ENCODE peak calls at places on chromosomes 13 and 19, in nine cellular contexts. One of them, this sample, is unnamed.

GRCh38 chr13:95251641-95252040 is 49.6 kb downstream of the ABCC4 start:
- DNase-seq in sciatic nerve: no peak
- DNase-seq in HS-5: no peak
- DNase-seq in M059J: no peak
- DNase-seq in osteocyte: no peak
- DNase-seq in right cardiac atrium: no peak
- DNase-seq in astrocyte: peak
- DNase-seq in activated T-helper 9 cell treated with anti-CD3 and anti-CD28 coated beads, Interleukin-2, amount 50 U/mL, for 16 hours: no peak
- DNase-seq in activated naive CD8-positive, alpha-beta T cell treated with anti-CD3 and anti-CD28 coated beads, Interleukin-2, amount 50 U/mL, for 16 hours: no peak
- DNase-seq in this sample: peak

GRCh38 chr19:676343-677105 is at the start of gene FSTL3:
- DNase-seq in HS-5: no peak
- DNase-seq in right cardiac atrium: peak
- DNase-seq in osteocyte: peak
- DNase-seq in activated T-helper 9 cell treated with anti-CD3 and anti-CD28 coated beads, Interleukin-2, amount 50 U/mL, for 16 hours: no peak
- DNase-seq in sciatic nerve: no peak
- DNase-seq in M059J: peak
- DNase-seq in astrocyte: no peak
- DNase-seq in activated naive CD8-positive, alpha-beta T cell treated with anti-CD3 and anti-CD28 coated beads, Interleukin-2, amount 50 U/mL, for 16 hours: no peak
- DNase-seq in this sample: no peak

GRCh38 chr13:26601669-26602068 is 44.2 kb downstream of the WASF3 start:
- DNase-seq in osteocyte: no peak
- DNase-seq in astrocyte: peak
- DNase-seq in activated T-helper 9 cell treated with anti-CD3 and anti-CD28 coated beads, Interleukin-2, amount 50 U/mL, for 16 hours: no peak
- DNase-seq in activated naive CD8-positive, alpha-beta T cell treated with anti-CD3 and anti-CD28 coated beads, Interleukin-2, amount 50 U/mL, for 16 hours: no peak
- DNase-seq in M059J: peak
- DNase-seq in sciatic nerve: no peak
- DNase-seq in right cardiac atrium: no peak
- DNase-seq in HS-5: no peak
- DNase-seq in this sample: peak

GRCh38 chr19:57351867-57352266 is 796 bp downstream of the ZNF304 start:
- DNase-seq in osteocyte: no peak
- DNase-seq in sciatic nerve: no peak
- DNase-seq in astrocyte: no peak
- DNase-seq in M059J: no peak
- DNase-seq in HS-5: no peak
- DNase-seq in activated naive CD8-positive, alpha-beta T cell treated with anti-CD3 and anti-CD28 coated beads, Interleukin-2, amount 50 U/mL, for 16 hours: no peak
- DNase-seq in right cardiac atrium: no peak
- DNase-seq in activated T-helper 9 cell treated with anti-CD3 and anti-CD28 coated beads, Interleukin-2, amount 50 U/mL, for 16 hours: no peak
- DNase-seq in this sample: no peak

GRCh38 chr19:5563008-5563431 is 4.7 kb downstream of the TINCR start:
- DNase-seq in activated naive CD8-positive, alpha-beta T cell treated with anti-CD3 and anti-CD28 coated beads, Interleukin-2, amount 50 U/mL, for 16 hours: no peak
- DNase-seq in osteocyte: no peak
- DNase-seq in HS-5: no peak
- DNase-seq in activated T-helper 9 cell treated with anti-CD3 and anti-CD28 coated beads, Interleukin-2, amount 50 U/mL, for 16 hours: no peak
- DNase-seq in M059J: no peak
- DNase-seq in sciatic nerve: no peak
- DNase-seq in astrocyte: no peak
- DNase-seq in right cardiac atrium: no peak
- DNase-seq in this sample: no peak

GRCh38 chr13:87942204-87942603 is 271.0 kb downstream of the SLITRK5 start:
- DNase-seq in osteocyte: no peak
- DNase-seq in HS-5: no peak
- DNase-seq in right cardiac atrium: no peak
- DNase-seq in activated naive CD8-positive, alpha-beta T cell treated with anti-CD3 and anti-CD28 coated beads, Interleukin-2, amount 50 U/mL, for 16 hours: no peak
- DNase-seq in activated T-helper 9 cell treated with anti-CD3 and anti-CD28 coated beads, Interleukin-2, amount 50 U/mL, for 16 hours: no peak
- DNase-seq in sciatic nerve: no peak
- DNase-seq in astrocyte: no peak
- DNase-seq in M059J: no peak
- DNase-seq in this sample: no peak

GRCh38 chr13:114142640-114143490 is 10.4 kb upstream of the RASA3 start:
- DNase-seq in osteocyte: no peak
- DNase-seq in sciatic nerve: no peak
- DNase-seq in astrocyte: no peak
- DNase-seq in right cardiac atrium: no peak
- DNase-seq in activated naive CD8-positive, alpha-beta T cell treated with anti-CD3 and anti-CD28 coated beads, Interleukin-2, amount 50 U/mL, for 16 hours: no peak
- DNase-seq in activated T-helper 9 cell treated with anti-CD3 and anti-CD28 coated beads, Interleukin-2, amount 50 U/mL, for 16 hours: peak
- DNase-seq in M059J: no peak
- DNase-seq in HS-5: no peak
- DNase-seq in this sample: peak

GRCh38 chr19:13902993-13903555 is 2.8 kb downstream of the BRME1 start:
- DNase-seq in sciatic nerve: no peak
- DNase-seq in right cardiac atrium: no peak
- DNase-seq in M059J: no peak
- DNase-seq in HS-5: no peak
- DNase-seq in astrocyte: no peak
- DNase-seq in activated T-helper 9 cell treated with anti-CD3 and anti-CD28 coated beads, Interleukin-2, amount 50 U/mL, for 16 hours: no peak
- DNase-seq in osteocyte: no peak
- DNase-seq in activated naive CD8-positive, alpha-beta T cell treated with anti-CD3 and anti-CD28 coated beads, Interleukin-2, amount 50 U/mL, for 16 hours: no peak
- DNase-seq in this sample: no peak

GRCh38 chr13:112106467-112107141 is 39.7 kb downstream of the SOX1 start:
- DNase-seq in M059J: no peak
- DNase-seq in astrocyte: no peak
- DNase-seq in activated T-helper 9 cell treated with anti-CD3 and anti-CD28 coated beads, Interleukin-2, amount 50 U/mL, for 16 hours: no peak
- DNase-seq in activated naive CD8-positive, alpha-beta T cell treated with anti-CD3 and anti-CD28 coated beads, Interleukin-2, amount 50 U/mL, for 16 hours: no peak
- DNase-seq in right cardiac atrium: no peak
- DNase-seq in sciatic nerve: no peak
- DNase-seq in osteocyte: peak
- DNase-seq in HS-5: no peak
- DNase-seq in this sample: peak

GRCh38 chr13:22086593-22086992 is 415.7 kb downstream of the FGF9 start:
- DNase-seq in activated naive CD8-positive, alpha-beta T cell treated with anti-CD3 and anti-CD28 coated beads, Interleukin-2, amount 50 U/mL, for 16 hours: no peak
- DNase-seq in sciatic nerve: no peak
- DNase-seq in right cardiac atrium: no peak
- DNase-seq in osteocyte: no peak
- DNase-seq in M059J: no peak
- DNase-seq in activated T-helper 9 cell treated with anti-CD3 and anti-CD28 coated beads, Interleukin-2, amount 50 U/mL, for 16 hours: no peak
- DNase-seq in HS-5: no peak
- DNase-seq in astrocyte: no peak
- DNase-seq in this sample: no peak

GRCh38 chr19:52086481-52086880 is 9.1 kb downstream of the ZNF841 start:
- DNase-seq in osteocyte: no peak
- DNase-seq in activated T-helper 9 cell treated with anti-CD3 and anti-CD28 coated beads, Interleukin-2, amount 50 U/mL, for 16 hours: no peak
- DNase-seq in activated naive CD8-positive, alpha-beta T cell treated with anti-CD3 and anti-CD28 coated beads, Interleukin-2, amount 50 U/mL, for 16 hours: no peak
- DNase-seq in M059J: peak
- DNase-seq in right cardiac atrium: no peak
- DNase-seq in HS-5: no peak
- DNase-seq in astrocyte: no peak
- DNase-seq in sciatic nerve: no peak
- DNase-seq in this sample: no peak

GRCh38 chr13:76687467-76687866 is 198.7 kb downstream of the KCTD12 start:
- DNase-seq in M059J: no peak
- DNase-seq in astrocyte: no peak
- DNase-seq in osteocyte: no peak
- DNase-seq in HS-5: no peak
- DNase-seq in activated T-helper 9 cell treated with anti-CD3 and anti-CD28 coated beads, Interleukin-2, amount 50 U/mL, for 16 hours: no peak
- DNase-seq in right cardiac atrium: no peak
- DNase-seq in sciatic nerve: no peak
- DNase-seq in activated naive CD8-positive, alpha-beta T cell treated with anti-CD3 and anti-CD28 coated beads, Interleukin-2, amount 50 U/mL, for 16 hours: no peak
- DNase-seq in this sample: no peak

GRCh38 chr19:49985926-49986325 is 25.0 kb upstream of the SIGLEC11 start:
- DNase-seq in HS-5: no peak
- DNase-seq in right cardiac atrium: no peak
- DNase-seq in astrocyte: no peak
- DNase-seq in activated naive CD8-positive, alpha-beta T cell treated with anti-CD3 and anti-CD28 coated beads, Interleukin-2, amount 50 U/mL, for 16 hours: no peak
- DNase-seq in M059J: peak
- DNase-seq in osteocyte: no peak
- DNase-seq in sciatic nerve: no peak
- DNase-seq in activated T-helper 9 cell treated with anti-CD3 and anti-CD28 coated beads, Interleukin-2, amount 50 U/mL, for 16 hours: no peak
- DNase-seq in this sample: no peak

GRCh38 chr13:66933994-66934393 is 296.1 kb downstream of the PCDH9 start:
- DNase-seq in activated T-helper 9 cell treated with anti-CD3 and anti-CD28 coated beads, Interleukin-2, amount 50 U/mL, for 16 hours: no peak
- DNase-seq in right cardiac atrium: no peak
- DNase-seq in M059J: peak
- DNase-seq in HS-5: peak
- DNase-seq in sciatic nerve: no peak
- DNase-seq in activated naive CD8-positive, alpha-beta T cell treated with anti-CD3 and anti-CD28 coated beads, Interleukin-2, amount 50 U/mL, for 16 hours: no peak
- DNase-seq in osteocyte: no peak
- DNase-seq in astrocyte: peak
- DNase-seq in this sample: no peak

GRCh38 chr13:22757530-22758120 is 423.2 kb upstream of the SGCG start:
- DNase-seq in M059J: peak
- DNase-seq in HS-5: no peak
- DNase-seq in activated T-helper 9 cell treated with anti-CD3 and anti-CD28 coated beads, Interleukin-2, amount 50 U/mL, for 16 hours: no peak
- DNase-seq in astrocyte: no peak
- DNase-seq in osteocyte: no peak
- DNase-seq in activated naive CD8-positive, alpha-beta T cell treated with anti-CD3 and anti-CD28 coated beads, Interleukin-2, amount 50 U/mL, for 16 hours: no peak
- DNase-seq in right cardiac atrium: no peak
- DNase-seq in sciatic nerve: no peak
- DNase-seq in this sample: no peak